ENCODE peak calls at places on chromosomes 6 and 20, in four cellular contexts. P is A549, S is HepG2, T is K562. N is an unnamed sample.

GRCh38 chr20:7966176-7966575 is 25.9 kb upstream of the HAO1 start:
- DNase-seq in P (no peak), S (no peak), T (no peak), N (no peak)

GRCh38 chr6:137847748-137848147 is 19.3 kb upstream of the TNFAIP3 start:
- DNase-seq in P (no peak), S (no peak), T (no peak), N (no peak)

GRCh38 chr20:62602550-62602949 is 39.8 kb upstream of the SLCO4A1 start:
- DNase-seq in P (no peak), S (no peak), T (peak), N (no peak)

GRCh38 chr6:77180367-77180766 is 282.9 kb downstream of the HTR1B start:
- DNase-seq in P (no peak), S (no peak), T (no peak), N (no peak)

GRCh38 chr20:33674294-33675126 is at the start of gene NECAB3:
- DNase-seq in P (peak), S (peak), T (peak), N (peak)

GRCh38 chr6:75735491-75736186 is 13.4 kb upstream of the MYO6 start:
- DNase-seq in P (peak), S (peak), T (no peak), N (peak)

GRCh38 chr6:75155586-75155985 is 50.3 kb downstream of the COL12A1 start:
- DNase-seq in P (no peak), S (no peak), T (no peak), N (peak)

GRCh38 chr6:110207652-110208051 is 27.4 kb downstream of the CDC40 start:
- DNase-seq in P (no peak), S (no peak), T (no peak), N (no peak)

GRCh38 chr6:13278184-13278583 is 50.2 kb downstream of the TBC1D7 start:
- DNase-seq in P (no peak), S (no peak), T (no peak), N (no peak)

GRCh38 chr20:17493173-17493572 is 38.0 kb downstream of the BFSP1 start:
- DNase-seq in P (no peak), S (no peak), T (no peak), N (no peak)

GRCh38 chr6:149230729-149231434 is 86.6 kb upstream of the TAB2 start:
- DNase-seq in P (no peak), S (no peak), T (no peak), N (no peak)

GRCh38 chr6:2485116-2485515 is 239.7 kb upstream of the GMDS start:
- DNase-seq in P (no peak), S (no peak), T (no peak), N (no peak)

GRCh38 chr6:149919834-149920225 is 3.1 kb downstream of the RAET1G start:
- DNase-seq in P (no peak), S (no peak), T (no peak), N (no peak)

GRCh38 chr6:142551145-142551811 is 249.5 kb downstream of the ADGRG6 start:
- DNase-seq in P (no peak), S (no peak), T (no peak), N (no peak)

GRCh38 chr20:20831794-20832193 is 119.3 kb upstream of the RALGAPA2 start:
- DNase-seq in P (no peak), S (no peak), T (no peak), N (no peak)

GRCh38 chr20:1124416-1124815 is 6.0 kb downstream of the PSMF1 start:
- DNase-seq in P (no peak), S (no peak), T (no peak), N (no peak)

GRCh38 chr6:155400022-155400965 is 55.3 kb downstream of the NOX3 start:
- DNase-seq in P (no peak), S (no peak), T (no peak), N (no peak)

GRCh38 chr6:13304580-13305255 is 23.6 kb downstream of the TBC1D7 start:
- DNase-seq in P (no peak), S (no peak), T (no peak), N (no peak)

GRCh38 chr6:17705778-17706579 is 746 bp downstream of the NUP153 start:
- DNase-seq in P (peak), S (peak), T (peak), N (peak)

GRCh38 chr6:166582258-166582657 is 4.2 kb downstream of the RAMACL start:
- DNase-seq in P (no peak), S (no peak), T (no peak), N (no peak)

GRCh38 chr6:45677381-45677992 is 299.8 kb upstream of the SUPT3H start:
- DNase-seq in P (no peak), S (no peak), T (no peak), N (peak)

GRCh38 chr6:74282143-74282689 is 586.2 kb downstream of the CD109 start:
- DNase-seq in P (no peak), S (no peak), T (no peak), N (no peak)

GRCh38 chr6:72589096-72589495 is 32.8 kb upstream of the KCNQ5 start:
- DNase-seq in P (no peak), S (no peak), T (no peak), N (no peak)

GRCh38 chr6:111855775-111856174 is 17.5 kb downstream of the FYN start:
- DNase-seq in P (no peak), S (no peak), T (no peak), N (no peak)

GRCh38 chr6:148382856-148383255 is 40.2 kb downstream of the SASH1 start:
- DNase-seq in P (no peak), S (no peak), T (no peak), N (no peak)

GRCh38 chr6:162852810-162853577 is 125.2 kb downstream of the PACRG start:
- DNase-seq in P (no peak), S (no peak), T (no peak), N (no peak)
- TF ChIP-seq MAX in P (no peak), S (no peak), T (no peak), N (no peak)

DNA sequence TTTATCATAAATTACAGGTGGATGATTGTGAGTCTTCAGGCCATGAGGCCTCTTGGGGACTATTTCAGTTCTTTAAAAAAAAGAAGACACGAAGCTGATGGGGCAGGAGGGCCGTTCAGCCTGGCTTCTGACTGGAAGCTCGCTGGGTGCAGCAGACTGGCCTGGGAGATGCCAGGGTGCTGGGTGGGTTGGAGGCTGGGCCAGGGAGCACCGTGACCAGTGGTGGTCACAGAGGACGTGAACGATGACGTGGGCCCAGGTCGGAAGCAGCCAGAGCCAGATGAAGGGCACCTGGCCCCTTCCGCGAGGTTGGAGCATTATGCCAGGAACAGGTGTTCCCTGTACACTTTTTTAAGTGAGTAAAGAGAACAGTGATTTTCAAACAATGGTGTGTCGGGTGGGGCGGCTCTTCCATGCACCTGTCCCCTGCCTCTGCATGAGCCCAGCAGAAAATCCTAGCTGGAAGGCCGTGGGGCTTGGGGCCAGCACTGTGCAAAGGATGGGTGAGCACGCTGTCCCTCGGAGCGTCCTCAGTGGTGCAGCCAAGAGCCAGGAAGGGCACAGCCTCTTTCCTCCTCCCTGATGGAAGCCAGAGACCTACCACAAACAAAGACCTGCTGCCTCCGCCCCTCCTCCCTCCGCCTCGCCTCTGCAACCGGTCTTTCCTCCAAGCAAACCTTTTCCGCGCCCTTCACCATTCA is 350.4 kb downstream of the ZFAND3 start:
- DNase-seq in P (no peak), S (no peak), T (no peak), N (no peak)
- TF ChIP-seq MYC in P (no peak), S (no peak), T (no peak), N (no peak)

GRCh38 chr6:145071836-145072235 is 663.5 kb downstream of the EPM2A start:
- DNase-seq in P (no peak), S (no peak), T (no peak), N (no peak)

GRCh38 chr6:145073811-145074210 is 661.5 kb downstream of the EPM2A start:
- DNase-seq in P (no peak), S (no peak), T (no peak), N (no peak)

GRCh38 chr6:145069966-145070365 is 665.4 kb downstream of the EPM2A start:
- DNase-seq in P (no peak), S (no peak), T (no peak), N (no peak)

GRCh38 chr6:145067430-145067829 is 667.9 kb downstream of the EPM2A start:
- DNase-seq in P (no peak), S (no peak), T (no peak), N (no peak)

GRCh38 chr6:145070791-145071190 is 664.5 kb downstream of the EPM2A start:
- DNase-seq in P (no peak), S (no peak), T (no peak), N (no peak)
- TF ChIP-seq JUN in P (no peak), S (no peak), T (no peak), N (no peak)

DNA sequence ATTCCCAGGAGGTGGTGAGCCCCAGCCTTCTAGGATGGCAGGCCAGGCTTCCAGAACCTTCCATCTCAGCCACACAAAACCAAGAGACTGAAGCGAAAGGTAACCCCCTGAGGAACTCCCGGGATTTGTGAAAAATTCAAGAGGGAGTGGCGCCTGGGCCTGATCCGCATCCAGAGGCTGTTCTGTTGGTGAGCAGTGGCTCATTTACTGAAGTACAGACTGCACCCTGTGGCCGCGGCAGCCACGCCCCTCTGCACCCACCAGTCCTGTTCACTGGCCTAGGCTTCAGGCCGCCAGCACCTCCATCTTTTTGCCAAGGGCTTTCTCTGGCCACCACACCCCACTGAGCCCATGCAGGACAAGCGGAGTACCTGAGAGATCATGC is 79.1 kb upstream of the PTPN1 start:
- DNase-seq in P (no peak), S (no peak), T (no peak), N (no peak)
- TF ChIP-seq MAX in P (no peak), S (no peak), T (no peak), N (no peak)

GRCh38 chr6:106417572-106418147 is 57.1 kb downstream of the CRYBG1 start:
- DNase-seq in P (no peak), S (no peak), T (no peak), N (peak)
- TF ChIP-seq MYC in P (no peak), S (no peak), T (no peak), N (no peak)

GRCh38 chr6:170041526-170041925 is 249.4 kb downstream of the DLL1 start:
- DNase-seq in P (no peak), S (no peak), T (no peak), N (no peak)
- TF ChIP-seq JUN in P (no peak), S (no peak), T (no peak), N (no peak)

N was measured in endothelial cell of umbilical vein.